ENCODE peak calls at places on chromosome 5, in six cellular contexts. N, U, X, V, I and H are unnamed samples.

GRCh38 chr5:175700991-175701390 is 43.1 kb downstream of the HRH2 start:
- DNase-seq in U (no peak), X (no peak), I (no peak), V (peak), N (peak), H (no peak)

GRCh38 chr5:24401767-24402166 is 243.0 kb downstream of the CDH10 start:
- DNase-seq in U (no peak), V (peak), I (no peak), X (peak), N (peak), H (peak)

GRCh38 chr5:172564187-172564586 is 76.9 kb upstream of the NEURL1B start:
- DNase-seq in U (no peak), V (no peak), N (no peak), X (no peak), I (no peak), H (no peak)

GRCh38 chr5:154989641-154990040 is 23.9 kb upstream of the KIF4B start:
- DNase-seq in X (no peak), V (no peak), I (no peak), N (no peak), U (no peak), H (no peak)

GRCh38 chr5:172929371-172929838 is 29.8 kb upstream of the RPL26L1 start:
- DNase-seq in N (no peak), U (no peak), V (no peak), I (no peak), X (peak), H (no peak)

GRCh38 chr5:151751091-151751490 is 7.3 kb downstream of the ATOX1 start:
- DNase-seq in N (no peak), X (no peak), I (no peak), V (no peak), U (no peak), H (no peak)

GRCh38 chr5:139276426-139276825 is 17.1 kb upstream of the MATR3 start:
- DNase-seq in X (no peak), I (no peak), U (no peak), V (no peak), N (no peak), H (no peak)

GRCh38 chr5:161051920-161052500 is 200.0 kb upstream of the ATP10B start:
- DNase-seq in V (no peak), N (no peak), I (no peak), X (no peak), U (no peak), H (peak)

GRCh38 chr5:35335752-35336151 is 105.5 kb upstream of the PRLR start:
- DNase-seq in I (no peak), U (peak), N (no peak), X (no peak), V (no peak), H (no peak)

GRCh38 chr5:56566374-56567249 is 248.7 kb upstream of the MAP3K1 start:
- DNase-seq in V (no peak), U (no peak), I (no peak), X (no peak), N (no peak), H (no peak)

GRCh38 chr5:55572011-55572410 is 37.2 kb upstream of the PLPP1 start:
- DNase-seq in X (no peak), V (no peak), N (no peak), U (no peak), I (no peak), H (no peak)

GRCh38 chr5:177186645-177187044 is 53.1 kb downstream of the NSD1 start:
- DNase-seq in N (no peak), U (no peak), I (no peak), V (no peak), X (no peak), H (no peak)

GRCh38 chr5:111367081-111367480 is 142.9 kb downstream of the CAMK4 start:
- DNase-seq in U (no peak), I (no peak), V (no peak), X (no peak), N (peak), H (no peak)

GRCh38 chr5:142303576-142303975 is 21.2 kb downstream of the SPRY4 start:
- DNase-seq in U (no peak), N (no peak), X (peak), V (no peak), I (no peak), H (no peak)

GRCh38 chr5:166382031-166382430 is 1909.4 kb upstream of the WWC1 start:
- DNase-seq in U (no peak), V (no peak), X (no peak), N (no peak), I (no peak), H (no peak)

GRCh38 chr5:10479226-10479721 is 37.6 kb downstream of the ROPN1L start:
- DNase-seq in X (peak), V (no peak), U (no peak), N (peak), I (no peak), H (no peak)

GRCh38 chr5:175696139-175696854 is 38.4 kb downstream of the HRH2 start:
- DNase-seq in X (peak), N (peak), I (peak), U (peak), V (peak), H (no peak)

GRCh38 chr5:79225026-79225425 is 10.9 kb upstream of the JMY start:
- DNase-seq in X (no peak), V (no peak), U (no peak), N (no peak), I (no peak), H (no peak)

GRCh38 chr5:17169507-17169906 is 47.9 kb upstream of the BASP1 start:
- DNase-seq in N (no peak), V (peak), I (no peak), X (peak), U (no peak), H (no peak)

GRCh38 chr5:101390317-101390908 is 487.3 kb upstream of the ST8SIA4 start:
- DNase-seq in X (peak), U (peak), I (no peak), V (peak), N (peak), H (peak)

GRCh38 chr5:172106511-172107356 is 81.3 kb downstream of the STK10 start:
- DNase-seq in N (peak), V (peak), X (no peak), U (peak), I (peak), H (no peak)

GRCh38 chr5:170414786-170415185 is 25.6 kb upstream of the KCNMB1 start:
- DNase-seq in N (no peak), U (no peak), V (no peak), I (no peak), X (no peak), H (no peak)

GRCh38 chr5:74594172-74595040 is 46.1 kb downstream of the ENC1 start:
- DNase-seq in V (no peak), X (peak), N (no peak), U (no peak), I (no peak), H (no peak)

GRCh38 chr5:154162475-154163217 is 27.9 kb upstream of the GALNT10 start:
- DNase-seq in V (peak), U (no peak), I (no peak), N (no peak), X (no peak), H (no peak)

GRCh38 chr5:135465391-135466122 is 13.4 kb upstream of the TIFAB start:
- DNase-seq in U (no peak), V (no peak), X (no peak), N (no peak), I (no peak), H (no peak)

GRCh38 chr5:39283231-39283818 is 64.0 kb upstream of the FYB1 start:
- DNase-seq in X (peak), N (peak), I (peak), V (peak), U (peak), H (peak)

GRCh38 chr5:122985954-122986721 is 50.4 kb downstream of the PPIC start:
- DNase-seq in V (no peak), I (no peak), N (no peak), U (no peak), X (no peak), H (no peak)

GRCh38 chr5:123754903-123755302 is 242.9 kb downstream of the CSNK1G3 start:
- DNase-seq in I (no peak), N (no peak), X (peak), U (peak), V (peak), H (no peak)

GRCh38 chr5:111953351-111954127 is 196.5 kb upstream of the NREP start:
- DNase-seq in I (no peak), U (no peak), V (no peak), N (no peak), X (peak), H (no peak)

GRCh38 chr5:181126841-181127240 is 4.1 kb downstream of the OR2V1 start:
- DNase-seq in V (no peak), N (no peak), U (no peak), I (no peak), X (no peak), H (no peak)

GRCh38 chr5:172091956-172092732 is 85.7 kb upstream of the FBXW11 start:
- DNase-seq in V (no peak), I (no peak), X (peak), U (no peak), N (no peak), H (no peak)

GRCh38 chr5:93611900-93612898 is 29.2 kb downstream of the NR2F1 start:
- DNase-seq in X (peak), I (no peak), V (peak), N (peak), U (peak), H (no peak)

GRCh38 chr5:93610581-93611167 is 27.7 kb downstream of the NR2F1 start:
- DNase-seq in I (no peak), X (no peak), N (no peak), V (no peak), U (no peak), H (no peak)

GRCh38 chr5:93607367-93608258 is 24.6 kb downstream of the NR2F1 start:
- DNase-seq in V (peak), I (no peak), N (peak), X (peak), U (peak), H (no peak)

GRCh38 chr5:93609756-93610155 is 26.7 kb downstream of the NR2F1 start:
- DNase-seq in U (no peak), I (no peak), V (no peak), N (no peak), X (no peak), H (no peak)

DNA sequence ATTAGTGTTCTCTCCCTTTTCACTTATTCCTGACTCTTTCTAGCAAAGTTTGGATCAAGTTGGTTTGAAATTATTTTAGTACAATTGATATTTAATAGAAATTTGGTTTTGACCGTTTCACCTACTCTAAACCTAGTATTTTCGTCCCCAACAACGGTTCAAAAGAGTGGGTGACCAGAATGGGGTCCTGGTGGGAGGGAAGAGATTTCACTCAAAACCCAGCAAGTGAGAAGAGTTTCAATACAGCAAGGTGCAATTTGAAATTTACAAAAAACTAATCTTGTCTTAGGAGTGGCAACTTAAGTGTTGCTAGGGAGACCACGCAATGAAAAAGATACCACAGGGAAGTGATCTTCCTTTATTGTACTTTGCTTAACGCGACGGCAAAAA is 28.5 kb downstream of the NR2F1 start:
- DNase-seq in V (no peak), I (no peak), X (no peak), U (no peak), N (no peak), H (no peak)
- H3K4me3 ChIP-seq in V (no peak), I (no peak), X (no peak), U (no peak), N (peak), H (peak)

DNA sequence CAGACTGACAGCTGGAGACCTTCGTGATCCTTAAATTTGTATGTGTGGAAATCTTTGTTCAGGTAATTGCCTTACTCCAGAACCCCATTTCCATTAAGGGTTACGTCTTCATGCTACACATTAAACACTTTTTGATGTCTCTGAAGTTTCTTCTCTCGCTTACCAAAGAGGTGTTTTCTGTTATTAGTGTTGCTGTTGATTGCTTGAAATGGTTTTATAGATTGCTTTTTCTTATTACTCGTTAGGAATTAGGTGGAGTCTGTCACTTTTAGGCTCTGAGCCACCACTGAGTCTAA is 62.3 kb upstream of the PPARGC1B start:
- DNase-seq in U (no peak), X (no peak), I (no peak), N (no peak), V (no peak), H (no peak)
- TF ChIP-seq CTCF in U (no peak), X (no peak), I (no peak), N (no peak), V (peak), H (no peak)

GRCh38 chr5:104084896-104085295 is 522.3 kb upstream of the NUDT12 start:
- DNase-seq in V (no peak), U (no peak), X (no peak), N (no peak), I (no peak), H (no peak)

GRCh38 chr5:104082754-104083153 is 520.2 kb upstream of the NUDT12 start:
- DNase-seq in V (no peak), N (no peak), I (no peak), X (no peak), U (no peak), H (no peak)

GRCh38 chr5:104081232-104081631 is 518.6 kb upstream of the NUDT12 start:
- DNase-seq in U (no peak), I (no peak), N (no peak), V (peak), X (no peak), H (no peak)

GRCh38 chr5:104080646-104081175 is 518.1 kb upstream of the NUDT12 start:
- DNase-seq in V (no peak), I (no peak), N (no peak), X (no peak), U (no peak), H (no peak)
- H3K4me3 ChIP-seq in V (no peak), I (no peak), N (peak), X (no peak), U (no peak), H (no peak)

GRCh38 chr5:98401645-98402044 is 371.8 kb upstream of the RGMB start:
- DNase-seq in I (no peak), X (no peak), N (no peak), U (no peak), V (no peak), H (no peak)

GRCh38 chr5:98403131-98403530 is 370.3 kb upstream of the RGMB start:
- DNase-seq in I (no peak), V (no peak), N (no peak), U (no peak), X (no peak), H (no peak)

GRCh38 chr5:98402130-98402529 is 371.3 kb upstream of the RGMB start:
- DNase-seq in V (no peak), U (no peak), N (no peak), I (no peak), X (no peak), H (no peak)

GRCh38 chr5:98397081-98397480 is 376.4 kb upstream of the RGMB start:
- DNase-seq in I (no peak), X (peak), V (peak), N (no peak), U (no peak), H (no peak)

GRCh38 chr5:98398465-98398864 is 375.0 kb upstream of the RGMB start:
- DNase-seq in I (no peak), X (no peak), N (no peak), V (no peak), U (no peak), H (no peak)
- TF ChIP-seq CTCF in I (no peak), X (no peak), N (no peak), V (no peak), U (no peak), H (no peak)

GRCh38 chr5:68187268-68188055 is 28.1 kb upstream of the PIK3R1 start:
- DNase-seq in N (no peak), U (peak), I (no peak), X (peak), V (no peak), H (no peak)
- H3K4me3 ChIP-seq in N (no peak), U (peak), I (no peak), X (no peak), V (no peak), H (peak)

DNA sequence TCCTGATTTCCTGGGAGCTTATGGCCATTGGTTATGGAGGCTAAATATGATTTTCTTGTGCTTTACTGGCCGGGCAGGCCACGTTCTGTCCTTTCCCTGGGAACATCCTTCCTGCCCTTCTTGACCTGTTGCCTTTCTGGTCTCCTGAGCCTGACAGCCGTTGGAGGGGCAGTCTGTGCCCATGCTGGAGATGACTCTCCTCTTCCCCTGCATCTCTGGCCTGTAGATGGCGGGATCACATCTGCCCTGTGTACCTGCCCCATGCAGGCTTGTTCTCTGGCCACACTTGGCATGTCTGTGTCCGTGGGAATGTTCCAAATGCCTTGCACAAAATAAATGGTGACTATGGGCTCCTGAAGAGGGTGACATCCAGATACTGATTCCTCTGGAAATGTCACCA is 253.1 kb upstream of the IRX4 start:
- DNase-seq in N (no peak), X (no peak), U (no peak), I (no peak), V (no peak), H (no peak)
- TF ChIP-seq CTCF in N (no peak), X (no peak), U (no peak), I (no peak), V (no peak), H (no peak)